ENCODE peak calls at places on chromosomes 3 and 15, in eight cellular contexts. S is tibial artery, I is OCI-LY7, L is stomach, O is upper lobe of right lung, U is HepG2, Y is colonic mucosa, W is suprapubic skin. B is an unnamed sample. For H3K4me1, the result is how much of the 10 kb centered on the place peaks cover.

GRCh38 chr15:95848126-95848525 is 482.4 kb upstream of the NR2F2 start:
- DNase-seq in U (no peak), I (no peak), Y (no peak), L (no peak), S (no peak), O (no peak), W (no peak), B (no peak)

GRCh38 chr3:69579527-69580165 is 159.6 kb upstream of the MITF start:
- DNase-seq in S (no peak), Y (no peak), L (no peak), W (no peak), I (no peak), O (no peak), U (no peak), B (no peak)

GRCh38 chr3:155232605-155233004 is 60.9 kb downstream of the STRIT1 start:
- DNase-seq in S (peak), W (no peak), L (peak), O (no peak), U (no peak), Y (no peak), I (peak), B (no peak)

GRCh38 chr15:95565702-95566101 is 764.8 kb upstream of the NR2F2 start:
- DNase-seq in I (no peak), L (no peak), W (no peak), U (no peak), S (no peak), Y (no peak), O (no peak), B (no peak)

GRCh38 chr15:33678606-33679005 is 289.7 kb upstream of the CHRM5 start:
- DNase-seq in W (no peak), O (no peak), S (no peak), L (no peak), Y (no peak), U (no peak), I (no peak), B (no peak)

GRCh38 chr15:50633653-50634052 is 52.9 kb downstream of the TRPM7 start:
- DNase-seq in S (no peak), W (no peak), I (no peak), O (no peak), L (no peak), Y (no peak), U (no peak), B (no peak)

GRCh38 chr3:157807286-157807685 is 298.9 kb downstream of the SHOX2 start:
- DNase-seq in U (no peak), I (no peak), L (no peak), W (no peak), O (no peak), S (no peak), Y (no peak), B (no peak)

GRCh38 chr3:124298951-124299350 is 307.0 kb upstream of the ROPN1 start:
- DNase-seq in Y (no peak), U (no peak), S (no peak), O (no peak), I (peak), L (no peak), W (no peak), B (no peak)

GRCh38 chr15:101579766-101580165 is 72.4 kb downstream of the TM2D3 start:
- DNase-seq in L (no peak), U (no peak), I (no peak), S (no peak), W (no peak), O (no peak), Y (no peak), B (no peak)

GRCh38 chr3:100602506-100603444 is 6.6 kb upstream of the ADGRG7 start:
- DNase-seq in L (no peak), Y (no peak), U (peak), I (no peak), O (no peak), S (no peak), W (no peak), B (no peak)

GRCh38 chr3:71258116-71258515 is 325.4 kb downstream of the FOXP1 start:
- DNase-seq in L (no peak), S (no peak), W (no peak), O (no peak), I (no peak), U (peak), Y (no peak), B (no peak)

GRCh38 chr3:67459131-67459530 is 195.3 kb downstream of the SUCLG2 start:
- DNase-seq in U (no peak), S (no peak), W (no peak), L (no peak), O (no peak), Y (no peak), I (no peak), B (no peak)

GRCh38 chr3:34619990-34620389 is 821.6 kb downstream of the PDCD6IP start:
- DNase-seq in S (no peak), U (no peak), W (no peak), I (no peak), L (no peak), Y (no peak), O (no peak), B (no peak)

GRCh38 chr3:167919590-167919989 is 176.1 kb downstream of the GOLIM4 start:
- DNase-seq in L (no peak), O (no peak), I (no peak), W (no peak), U (no peak), Y (no peak), S (no peak), B (no peak)

GRCh38 chr15:92520914-92521623 is 127.4 kb downstream of the ST8SIA2 start:
- DNase-seq in L (no peak), I (no peak), Y (no peak), U (no peak), O (no peak), W (no peak), S (no peak), B (no peak)

GRCh38 chr15:75904241-75904631 is 558 bp downstream of the FBXO22 start:
- DNase-seq in W (no peak), I (peak), O (peak), L (peak), U (peak), S (no peak), Y (peak), B (no peak)

GRCh38 chr15:90084876-90085423 is 17.3 kb downstream of the IDH2 start:
- DNase-seq in I (no peak), O (no peak), W (no peak), S (no peak), U (no peak), L (no peak), Y (no peak), B (no peak)

GRCh38 chr3:124834723-124835718 is 52.1 kb downstream of the ITGB5 start:
- DNase-seq in O (no peak), I (peak), U (peak), S (peak), W (no peak), L (peak), Y (peak), B (peak)

GRCh38 chr15:90829942-90830440 is 38.4 kb upstream of the FURIN start:
- DNase-seq in O (peak), U (no peak), S (no peak), Y (no peak), L (no peak), I (peak), W (no peak), B (peak)

GRCh38 chr3:31981206-31982181 is at the start of the genes OSBPL10 and ZNF860:
- DNase-seq in S (peak), W (peak), U (peak), Y (peak), L (peak), I (peak), O (peak), B (peak)

GRCh38 chr3:140827894-140828293 is 113.7 kb upstream of the SLC25A36 start:
- DNase-seq in S (no peak), O (no peak), L (no peak), Y (no peak), I (no peak), W (no peak), U (no peak), B (no peak)

GRCh38 chr15:85959573-85959972 is 120.1 kb upstream of the AGBL1 start:
- DNase-seq in U (no peak), L (no peak), O (no peak), S (no peak), W (no peak), I (no peak), Y (no peak), B (no peak)

GRCh38 chr15:101727186-101727585 is 2.9 kb upstream of the TARS3 start:
- DNase-seq in U (no peak), W (no peak), O (no peak), I (no peak), L (no peak), S (no peak), Y (no peak), B (no peak)

GRCh38 chr15:67833504-67834248 is 6.2 kb downstream of the RNU6-1 start:
- DNase-seq in Y (peak), O (no peak), L (peak), S (peak), W (no peak), I (peak), U (peak), B (no peak)

GRCh38 chr3:134057006-134057832 is 27.5 kb upstream of the SLCO2A1 start:
- DNase-seq in U (no peak), W (peak), S (peak), Y (no peak), O (peak), L (peak), I (no peak), B (no peak)

GRCh38 chr15:57146394-57147140 is 228.1 kb downstream of the TCF12 start:
- DNase-seq in Y (peak), L (no peak), S (no peak), W (no peak), O (no peak), I (peak), U (peak), B (peak)

DNA sequence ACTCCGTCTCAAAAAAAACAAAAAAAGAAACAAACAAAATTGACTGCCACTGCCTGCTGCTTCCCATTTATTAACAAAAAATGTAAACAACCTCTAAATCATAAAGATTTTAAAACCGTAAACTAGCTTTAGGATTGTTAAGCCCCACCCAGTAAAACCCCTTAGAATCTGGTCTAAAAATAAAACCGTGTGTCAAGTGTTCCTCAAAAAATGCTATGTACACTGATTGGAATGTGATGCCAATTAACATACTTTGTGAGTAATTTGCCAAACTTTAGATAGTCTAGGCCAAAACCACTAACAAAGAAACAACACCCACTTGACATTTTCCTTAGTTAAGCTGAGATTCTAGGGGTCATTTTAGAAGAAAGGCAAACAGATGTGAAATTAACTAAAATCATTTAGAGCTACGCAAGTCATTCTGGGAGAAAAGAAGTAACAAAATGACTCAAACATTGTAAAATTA is 5.3 kb downstream of the RAF1 start:
- DNase-seq in W (no peak), Y (no peak), U (no peak), O (no peak), I (no peak), S (no peak), L (no peak), B (no peak)
- H3K4me1 ChIP-seq in W (half or more), Y (under half), U (half or more), O (half or more), I (under half), S (under half), L (half or more), B (under half)

GRCh38 chr15:77541421-77542181 is 91.1 kb downstream of the LINGO1 start:
- DNase-seq in Y (no peak), W (no peak), U (no peak), L (peak), O (no peak), S (peak), I (no peak), B (no peak)
- H3K4me1 ChIP-seq in Y (under half), W (under half), U (under half), L (under half), O (under half), S (under half), I (under half), B (under half)

GRCh38 chr15:74317820-74318375 is 49.5 kb downstream of the CYP11A1 start:
- DNase-seq in Y (peak), L (no peak), O (no peak), I (no peak), W (no peak), U (no peak), S (peak), B (no peak)

GRCh38 chr15:74320358-74321247 is 46.8 kb downstream of the CYP11A1 start:
- DNase-seq in W (no peak), Y (peak), U (peak), I (peak), O (no peak), L (peak), S (no peak), B (no peak)

GRCh38 chr15:74319138-74319460 is 48.3 kb downstream of the CYP11A1 start:
- DNase-seq in S (no peak), W (no peak), I (no peak), Y (no peak), U (no peak), O (no peak), L (no peak), B (no peak)

GRCh38 chr15:74318376-74319137 is 48.9 kb downstream of the CYP11A1 start:
- DNase-seq in W (no peak), U (no peak), O (no peak), I (no peak), L (no peak), S (peak), Y (no peak), B (no peak)

GRCh38 chr15:74319596-74320357 is 47.7 kb downstream of the CYP11A1 start:
- DNase-seq in I (no peak), O (no peak), S (no peak), Y (no peak), W (no peak), L (no peak), U (no peak), B (no peak)
- H3K4me1 ChIP-seq in I (under half), O (under half), S (under half), Y (under half), W (under half), L (under half), U (under half), B (under half)

DNA sequence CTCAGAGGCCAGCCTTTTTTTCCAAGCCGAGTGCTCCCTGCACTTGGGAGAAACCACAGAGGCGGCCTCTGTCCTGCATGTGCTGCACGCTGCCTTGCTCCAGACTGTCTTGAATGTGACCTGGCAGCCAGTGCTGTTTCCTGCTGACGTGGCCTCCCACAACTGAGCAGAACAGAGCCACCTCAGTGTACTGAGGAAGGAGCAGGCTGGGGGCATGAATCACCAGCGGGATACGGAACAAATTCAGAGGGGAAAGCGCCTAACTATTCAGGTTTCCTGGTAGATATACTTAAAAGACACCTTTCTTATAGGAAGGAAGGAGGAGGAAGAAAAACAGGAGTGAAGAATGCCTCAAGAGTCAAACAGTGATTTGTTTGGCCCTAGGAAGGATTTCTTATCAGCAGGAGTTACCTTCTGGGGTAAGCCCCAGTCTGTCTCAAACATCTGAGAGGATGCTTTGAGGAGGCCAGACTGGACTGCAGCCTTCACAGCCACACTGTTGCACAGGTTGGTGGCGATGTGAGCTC is 114.0 kb downstream of the FNDC3B start:
- DNase-seq in U (no peak), L (peak), I (no peak), O (peak), W (peak), S (peak), Y (peak), B (peak)
- H3K4me1 ChIP-seq in U (half or more), L (half or more), I (under half), O (under half), W (half or more), S (under half), Y (under half), B (under half)

GRCh38 chr3:15306979-15307359 is 25.4 kb downstream of the SH3BP5 start:
- DNase-seq in U (no peak), Y (no peak), L (no peak), O (no peak), S (peak), I (no peak), W (no peak), B (no peak)

GRCh38 chr3:15309662-15310335 is 22.6 kb downstream of the SH3BP5 start:
- DNase-seq in W (no peak), S (peak), U (no peak), I (no peak), O (no peak), L (no peak), Y (no peak), B (no peak)

GRCh38 chr3:15305366-15305844 is 27.0 kb downstream of the SH3BP5 start:
- DNase-seq in U (no peak), Y (no peak), W (no peak), I (no peak), L (no peak), O (no peak), S (no peak), B (no peak)

GRCh38 chr3:15303728-15304127 is 28.7 kb downstream of the SH3BP5 start:
- DNase-seq in L (no peak), S (peak), I (no peak), U (no peak), W (no peak), Y (no peak), O (no peak), B (no peak)

GRCh38 chr3:15307580-15307979 is 24.8 kb downstream of the SH3BP5 start:
- DNase-seq in S (peak), U (no peak), I (no peak), L (no peak), O (no peak), W (no peak), Y (no peak), B (no peak)
- H3K4me1 ChIP-seq in S (under half), U (under half), I (under half), L (under half), O (half or more), W (under half), Y (under half), B (under half)

DNA sequence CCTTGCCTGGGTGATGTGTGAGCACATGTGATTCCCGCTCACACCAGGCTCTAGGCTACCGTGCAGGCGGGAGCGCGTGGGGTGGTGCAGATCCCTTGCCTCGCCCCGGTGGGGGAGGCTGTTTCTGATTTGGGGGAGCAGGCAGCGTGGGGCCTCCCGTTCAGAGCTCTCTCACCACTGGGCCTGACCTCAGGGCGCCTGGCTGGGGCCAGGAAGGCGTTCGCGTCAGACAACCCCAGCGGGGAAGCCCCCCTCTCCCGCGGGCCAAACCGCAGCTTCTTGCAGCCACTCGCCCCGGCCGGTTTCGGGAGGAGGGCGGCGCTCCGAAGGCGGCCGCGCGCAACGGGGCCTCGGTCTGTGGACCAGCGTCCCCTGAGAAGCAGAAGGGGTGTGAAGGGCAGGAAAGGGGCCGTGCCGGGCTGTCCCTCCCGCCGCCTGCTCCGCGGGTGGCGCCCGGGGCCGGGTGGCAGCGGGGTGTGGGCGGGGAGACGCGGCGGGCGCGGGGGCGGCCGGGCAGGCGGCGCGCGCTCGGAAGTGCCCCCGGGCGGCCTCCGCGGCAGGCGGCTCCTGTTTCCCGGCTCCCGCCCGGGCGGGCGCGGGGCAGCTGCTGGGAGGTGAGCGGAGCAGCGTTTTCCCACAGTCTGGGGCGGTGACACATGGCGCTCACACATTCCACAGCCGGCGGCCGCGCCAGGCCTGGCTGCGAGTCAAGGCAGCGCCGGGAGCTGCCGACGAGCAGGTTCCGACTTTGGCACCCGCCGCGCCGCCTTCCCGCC is 65.1 kb upstream of the HES1 start:
- DNase-seq in U (peak), Y (peak), I (peak), O (peak), W (peak), L (peak), S (peak), B (peak)
- H3K4me1 ChIP-seq in U (half or more), Y (under half), I (half or more), O (under half), W (under half), L (under half), S (under half), B (under half)

DNA sequence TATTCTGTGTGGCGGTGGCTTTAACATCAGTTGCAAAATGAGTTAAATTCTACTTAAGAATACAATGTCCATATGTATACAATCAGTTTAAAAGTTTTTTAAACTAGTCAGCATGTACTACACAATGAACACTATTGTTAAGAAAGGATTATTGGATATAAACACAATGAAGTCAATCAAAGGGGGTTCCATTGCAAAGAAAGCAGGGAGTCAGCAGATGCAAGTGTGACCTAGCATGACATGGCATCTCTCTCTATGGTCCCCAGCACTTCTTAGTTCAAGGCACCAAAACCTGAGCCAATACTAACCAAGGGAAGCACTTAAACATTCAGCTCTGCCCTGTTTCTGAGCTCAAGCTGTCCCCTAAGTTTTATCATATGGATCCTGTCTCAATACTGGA is 17.0 kb downstream of the KLHL6 start:
- DNase-seq in U (no peak), L (no peak), I (no peak), W (no peak), Y (no peak), O (no peak), S (no peak), B (no peak)
- H3K4me1 ChIP-seq in U (under half), L (under half), I (half or more), W (under half), Y (under half), O (under half), S (under half), B (under half)

GRCh38 chr3:4717363-4717740 is 224.2 kb downstream of the ITPR1 start:
- DNase-seq in I (no peak), Y (no peak), W (no peak), L (no peak), U (no peak), S (no peak), O (no peak), B (no peak)
- H3K4me1 ChIP-seq in I (under half), Y (under half), W (under half), L (under half), U (under half), S (under half), O (under half), B (under half)

DNA sequence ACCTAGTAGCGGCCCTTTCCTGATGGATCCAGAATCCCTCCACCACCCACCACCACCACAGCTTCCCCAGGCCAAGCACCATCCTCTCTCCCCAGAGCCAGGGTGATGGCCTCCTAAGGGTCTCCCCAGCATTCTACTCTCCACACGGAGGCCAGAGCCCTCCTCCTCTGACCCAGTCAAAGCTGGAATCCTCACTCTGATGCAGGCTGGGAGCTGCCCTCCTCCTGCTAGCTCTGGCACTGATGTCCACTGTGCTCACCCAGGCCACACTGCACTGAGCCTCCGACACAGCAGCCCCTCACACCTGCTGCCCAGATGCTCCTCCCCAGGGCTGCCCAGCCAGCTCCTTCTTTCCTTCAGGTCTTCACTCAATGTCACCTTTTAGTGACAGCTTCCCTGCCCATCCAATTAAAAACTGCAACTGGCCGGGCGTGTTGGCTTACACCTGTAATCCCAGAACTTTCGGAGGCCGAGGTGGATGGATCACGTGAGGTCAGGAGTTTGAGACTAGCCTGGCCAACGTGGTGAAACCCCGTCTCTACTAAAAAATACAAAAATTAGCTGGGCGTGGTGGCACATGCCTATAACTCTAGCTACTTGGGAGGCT is 21.0 kb downstream of the XXYLT1 start:
- DNase-seq in I (no peak), Y (peak), L (no peak), U (no peak), O (no peak), W (no peak), S (peak), B (peak)
- H3K4me1 ChIP-seq in I (under half), Y (under half), L (under half), U (under half), O (under half), W (under half), S (under half), B (under half)

B was measured in naive thymus-derived CD4-positive, alpha-beta T cell.